ENCODE peak calls at places on chromosomes 4 and X, in seven cellular contexts. C is left lung, Y is choroid plexus epithelial cell, E is heart right ventricle, O is IMR-90, I is thoracic aorta, M is tibial artery. N is an unnamed sample.

GRCh38 chr4:71549516-71550160 is 210.8 kb downstream of the SLC4A4 start:
- DNase-seq in C (no peak), Y (no peak), E (no peak), O (peak; percentile 22), I (no peak), M (no peak), N (peak; percentile 26)

GRCh38 chrX:2854918-2855317 is 26.2 kb downstream of the GYG2 start:
- DNase-seq in C (no peak), Y (no peak), E (no peak), O (no peak), I (no peak), M (no peak), N (no peak)

GRCh38 chr4:99383381-99383780 is 30.8 kb upstream of the ADH1C start:
- DNase-seq in C (no peak), Y (no peak), E (no peak), O (peak; percentile 17), I (no peak), M (no peak), N (no peak)

GRCh38 chrX:29431895-29432294 is 783.5 kb upstream of the MAGEB2 start:
- DNase-seq in C (no peak), Y (no peak), E (no peak), O (no peak), I (no peak), M (no peak), N (no peak)

GRCh38 chrX:24790166-24790565 is 96.4 kb downstream of the POLA1 start:
- DNase-seq in C (no peak), Y (peak; percentile 1), E (no peak), O (no peak), I (no peak), M (no peak), N (no peak)

GRCh38 chrX:130196453-130196852 is 24.7 kb downstream of the RAB33A start:
- DNase-seq in C (no peak), Y (no peak), E (no peak), O (no peak), I (no peak), M (no peak), N (no peak)

GRCh38 chrX:68846536-68846935 is 17.7 kb downstream of the EFNB1 start:
- DNase-seq in C (no peak), Y (peak; percentile 28), E (no peak), O (peak; percentile 22), I (no peak), M (no peak), N (no peak)

GRCh38 chrX:47217121-47217851 is 1.2 kb upstream of the CDK16 start:
- DNase-seq in C (peak; percentile 94), Y (peak; percentile 44), E (peak; percentile 30), O (peak; percentile 62), I (no peak), M (peak; percentile 29), N (peak; percentile 68)

GRCh38 chr4:111806331-111806730 is 338.9 kb upstream of the FAM241A start:
- DNase-seq in C (no peak), Y (no peak), E (no peak), O (no peak), I (no peak), M (no peak), N (no peak)

GRCh38 chr4:10175626-10176025 is 59.0 kb upstream of the WDR1 start:
- DNase-seq in C (no peak), Y (peak; percentile 45), E (no peak), O (no peak), I (no peak), M (no peak), N (peak; percentile 41)

GRCh38 chr4:162056947-162057346 is 106.9 kb downstream of the FSTL5 start:
- DNase-seq in C (peak; percentile 43), Y (peak; percentile 23), E (no peak), O (no peak), I (no peak), M (no peak), N (no peak)

GRCh38 chrX:66162331-66162822 is 1.7 kb upstream of the HEPH start:
- DNase-seq in C (no peak), Y (no peak), E (no peak), O (no peak), I (no peak), M (no peak), N (no peak)

GRCh38 chr4:151600432-151600831 is 160.4 kb downstream of the GATB start:
- DNase-seq in C (no peak), Y (peak; percentile 7), E (no peak), O (peak; percentile 20), I (no peak), M (no peak), N (peak; percentile 16)

GRCh38 chr4:151606061-151606460 is 154.7 kb downstream of the GATB start:
- DNase-seq in C (no peak), Y (no peak), E (peak; percentile 9), O (no peak), I (no peak), M (no peak), N (peak; percentile 15)

GRCh38 chr4:151605215-151605614 is 155.6 kb downstream of the GATB start:
- DNase-seq in C (no peak), Y (no peak), E (no peak), O (no peak), I (no peak), M (no peak), N (no peak)

GRCh38 chr4:151604238-151604637 is 156.6 kb downstream of the GATB start:
- DNase-seq in C (no peak), Y (peak; percentile 71), E (no peak), O (peak; percentile 32), I (no peak), M (no peak), N (peak; percentile 44)

GRCh38 chr4:151603377-151603776 is 157.4 kb downstream of the GATB start:
- DNase-seq in C (no peak), Y (no peak), E (no peak), O (no peak), I (no peak), M (no peak), N (no peak)
- H3K4me3 ChIP-seq in C (no peak overlapping the region), Y (no peak overlapping the region), E (no peak overlapping the region), O (no peak overlapping the region), I (no peak overlapping the region), M (no peak overlapping the region), N (no peak overlapping the region)

DNA sequence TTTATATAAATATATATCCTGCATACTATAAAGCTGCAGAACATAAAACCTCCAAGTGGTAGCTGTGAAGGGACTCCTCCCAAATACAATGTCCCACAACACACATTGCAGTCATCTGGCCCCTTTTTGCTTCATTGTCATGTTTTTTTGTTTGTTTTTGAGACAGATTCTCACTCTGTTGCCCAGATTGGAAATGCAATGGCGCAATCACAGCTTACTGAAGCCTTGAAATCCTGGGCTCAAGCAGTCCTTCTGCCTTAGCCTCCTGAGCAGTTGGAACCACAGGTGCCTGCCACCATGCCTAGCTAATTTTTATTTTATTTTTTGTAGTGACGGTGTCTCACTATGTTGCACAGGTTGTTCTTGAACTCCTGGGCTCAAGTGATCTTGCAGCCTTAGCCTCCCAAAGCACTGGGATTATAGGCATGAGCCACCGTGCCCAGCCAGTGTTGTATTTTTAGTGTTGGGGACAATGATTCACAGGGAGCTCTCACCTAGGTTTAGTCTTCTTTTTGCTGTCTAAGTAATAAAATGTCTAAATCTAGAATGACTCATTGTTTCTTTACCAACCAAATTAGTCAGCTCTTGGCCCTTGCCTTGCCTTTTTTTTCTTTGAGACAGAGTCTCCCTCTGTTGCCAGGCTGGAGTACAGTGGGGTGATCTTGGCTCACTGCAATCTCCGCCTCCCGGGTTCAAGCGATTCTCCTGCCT is 24.0 kb upstream of the XIAP start:
- DNase-seq in C (no peak), Y (peak; percentile 55), E (no peak), O (peak; percentile 70), I (no peak), M (no peak), N (peak; percentile 48)
- TF ChIP-seq CTCF in C (no peak), Y (no peak), E (no peak), O (peak; percentile 9), I (no peak), M (no peak), N (no peak)

GRCh38 chrX:64843224-64843623 is 133.0 kb downstream of the ZC4H2 start:
- DNase-seq in C (no peak), Y (no peak), E (no peak), O (no peak), I (no peak), M (no peak), N (no peak)
- H3K4me3 ChIP-seq in C (no peak overlapping the region), Y (no peak overlapping the region), E (no peak overlapping the region), O (no peak overlapping the region), I (no peak overlapping the region), M (no peak overlapping the region), N (no peak overlapping the region)

GRCh38 chr4:39061450-39061849 is 582 bp upstream of the KLHL5 start:
- DNase-seq in C (no peak), Y (no peak), E (no peak), O (no peak), I (no peak), M (no peak), N (no peak)
- TF ChIP-seq CTCF in C (no peak), Y (peak; percentile 3), E (peak; percentile 8), O (no peak), I (no peak), M (no peak), N (no peak)

DNA sequence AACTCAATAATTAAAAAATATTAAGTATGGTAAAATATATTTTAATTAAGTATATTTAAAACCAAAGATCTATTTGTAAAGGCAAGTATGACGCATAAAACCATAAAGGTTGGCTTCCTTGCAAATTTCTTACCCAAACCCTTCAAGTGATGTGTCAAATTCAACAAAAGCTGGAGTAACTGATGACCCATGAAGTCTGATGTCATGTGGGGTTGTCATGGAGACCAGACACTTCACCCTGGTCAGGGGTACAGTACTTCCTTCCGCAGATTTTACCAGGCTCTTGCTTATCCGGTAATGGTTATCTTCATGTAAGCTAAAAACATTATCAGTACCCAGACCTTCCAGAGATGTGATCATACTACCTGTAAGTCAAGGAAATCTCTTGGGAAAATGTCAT is 170.1 kb downstream of the WDFY3 start:
- DNase-seq in C (no peak), Y (no peak), E (no peak), O (no peak), I (no peak), M (no peak), N (no peak)
- H3K4me3 ChIP-seq in C (no peak overlapping the region), Y (no peak overlapping the region), E (no peak overlapping the region), O (no peak overlapping the region), I (no peak overlapping the region), M (no peak overlapping the region), N (no peak overlapping the region)

GRCh38 chr4:112898357-112899141 is 150.9 kb upstream of the ANK2 start:
- DNase-seq in C (no peak), Y (no peak), E (no peak), O (no peak), I (no peak), M (no peak), N (no peak)

GRCh38 chr4:112896326-112896892 is 153.0 kb upstream of the ANK2 start:
- DNase-seq in C (no peak), Y (no peak), E (no peak), O (no peak), I (no peak), M (no peak), N (no peak)

GRCh38 chr4:112895785-112896184 is 153.7 kb upstream of the ANK2 start:
- DNase-seq in C (no peak), Y (no peak), E (no peak), O (no peak), I (no peak), M (no peak), N (no peak)

GRCh38 chr4:112894951-112895350 is 154.5 kb upstream of the ANK2 start:
- DNase-seq in C (no peak), Y (no peak), E (no peak), O (no peak), I (no peak), M (no peak), N (no peak)

GRCh38 chr4:112897548-112897947 is 151.9 kb upstream of the ANK2 start:
- DNase-seq in C (no peak), Y (peak; percentile 18), E (no peak), O (no peak), I (no peak), M (no peak), N (no peak)
- TF ChIP-seq CTCF in C (no peak), Y (peak; percentile 5), E (no peak), O (no peak), I (no peak), M (no peak), N (no peak)

N was measured in cardiac fibroblast.